ENCODE peak calls at places on chromosomes 3 and 15, in four cellular contexts. One of them, this sample, is unnamed.

GRCh38 chr3:89954135-89954534 is 846.7 kb downstream of the EPHA3 start:
- DNase-seq in fibroblast of the aortic adventitia: no peak
- DNase-seq in MCF 10A: peak
- DNase-seq in WTC11: no peak
- DNase-seq in this sample: no peak

GRCh38 chr3:60854762-60855161 is 396.5 kb downstream of the FHIT start:
- DNase-seq in WTC11: no peak
- DNase-seq in MCF 10A: no peak
- DNase-seq in fibroblast of the aortic adventitia: peak
- DNase-seq in this sample: no peak

GRCh38 chr3:48397767-48398681 is 26.0 kb downstream of the FBXW12 start:
- DNase-seq in WTC11: no peak
- DNase-seq in fibroblast of the aortic adventitia: no peak
- DNase-seq in MCF 10A: no peak
- DNase-seq in this sample: peak

GRCh38 chr15:26615188-26615926 is 157.5 kb downstream of the GABRB3 start:
- DNase-seq in WTC11: no peak
- DNase-seq in MCF 10A: no peak
- DNase-seq in fibroblast of the aortic adventitia: no peak
- DNase-seq in this sample: no peak

GRCh38 chr3:118067439-118067838 is 967.2 kb downstream of the IGSF11 start:
- DNase-seq in WTC11: no peak
- DNase-seq in fibroblast of the aortic adventitia: no peak
- DNase-seq in MCF 10A: no peak
- DNase-seq in this sample: no peak

GRCh38 chr15:70584838-70585706 is 178.3 kb downstream of the UACA start:
- DNase-seq in fibroblast of the aortic adventitia: no peak
- DNase-seq in MCF 10A: no peak
- DNase-seq in WTC11: peak
- DNase-seq in this sample: peak

GRCh38 chr3:148158210-148158609 is 539.5 kb upstream of the AGTR1 start:
- DNase-seq in MCF 10A: peak
- DNase-seq in WTC11: no peak
- DNase-seq in fibroblast of the aortic adventitia: peak
- DNase-seq in this sample: no peak

GRCh38 chr3:170734043-170734736 is 135.8 kb downstream of the RPL22L1 start:
- DNase-seq in WTC11: no peak
- DNase-seq in MCF 10A: no peak
- DNase-seq in fibroblast of the aortic adventitia: no peak
- DNase-seq in this sample: no peak

GRCh38 chr3:30848093-30848779 is 46.2 kb downstream of the GADL1 start:
- DNase-seq in MCF 10A: no peak
- DNase-seq in WTC11: no peak
- DNase-seq in fibroblast of the aortic adventitia: no peak
- DNase-seq in this sample: no peak

GRCh38 chr3:24608701-24609387 is 114.2 kb upstream of the THRB start:
- DNase-seq in MCF 10A: no peak
- DNase-seq in WTC11: no peak
- DNase-seq in fibroblast of the aortic adventitia: peak
- DNase-seq in this sample: no peak

GRCh38 chr3:52693071-52693470 is 7.2 kb downstream of the GNL3 start:
- DNase-seq in MCF 10A: no peak
- DNase-seq in WTC11: no peak
- DNase-seq in fibroblast of the aortic adventitia: no peak
- DNase-seq in this sample: no peak

GRCh38 chr15:42155546-42156265 is 730 bp downstream of the PLA2G4F start:
- DNase-seq in fibroblast of the aortic adventitia: no peak
- DNase-seq in WTC11: no peak
- DNase-seq in MCF 10A: no peak
- DNase-seq in this sample: no peak

GRCh38 chr3:169493512-169494141 is 169.9 kb downstream of the MECOM start:
- DNase-seq in WTC11: no peak
- DNase-seq in fibroblast of the aortic adventitia: no peak
- DNase-seq in MCF 10A: no peak
- DNase-seq in this sample: no peak

GRCh38 chr3:14522768-14523167 is 17.4 kb downstream of the GRIP2 start:
- DNase-seq in WTC11: no peak
- DNase-seq in MCF 10A: no peak
- DNase-seq in fibroblast of the aortic adventitia: no peak
- DNase-seq in this sample: peak

GRCh38 chr3:64176461-64176996 is 48.7 kb downstream of the PRICKLE2 start:
- DNase-seq in WTC11: no peak
- DNase-seq in MCF 10A: no peak
- DNase-seq in fibroblast of the aortic adventitia: peak
- DNase-seq in this sample: no peak

GRCh38 chr3:184344579-184345350 is 7.4 kb downstream of the FAM131A start:
- DNase-seq in fibroblast of the aortic adventitia: no peak
- DNase-seq in WTC11: no peak
- DNase-seq in MCF 10A: no peak
- DNase-seq in this sample: no peak

GRCh38 chr15:85743392-85744045 is 51.2 kb downstream of the KLHL25 start:
- DNase-seq in WTC11: no peak
- DNase-seq in fibroblast of the aortic adventitia: no peak
- DNase-seq in MCF 10A: no peak
- DNase-seq in this sample: no peak

GRCh38 chr3:16516695-16517481 is 3.4 kb upstream of the RFTN1 start:
- DNase-seq in fibroblast of the aortic adventitia: peak
- DNase-seq in MCF 10A: peak
- DNase-seq in WTC11: no peak
- DNase-seq in this sample: no peak

GRCh38 chr3:104437891-104438290 is 928.8 kb upstream of the ALCAM start:
- DNase-seq in fibroblast of the aortic adventitia: peak
- DNase-seq in WTC11: no peak
- DNase-seq in MCF 10A: peak
- DNase-seq in this sample: no peak

GRCh38 chr3:105368575-105369500 is 2.1 kb downstream of the ALCAM start:
- DNase-seq in MCF 10A: peak
- DNase-seq in fibroblast of the aortic adventitia: peak
- DNase-seq in WTC11: peak
- DNase-seq in this sample: peak

GRCh38 chr3:122773856-122774535 is 19.6 kb downstream of the HSPBAP1 start:
- DNase-seq in WTC11: no peak
- DNase-seq in MCF 10A: no peak
- DNase-seq in fibroblast of the aortic adventitia: no peak
- DNase-seq in this sample: no peak

GRCh38 chr3:65545429-65545828 is 493.3 kb downstream of the MAGI1 start:
- DNase-seq in WTC11: no peak
- DNase-seq in MCF 10A: peak
- DNase-seq in fibroblast of the aortic adventitia: peak
- DNase-seq in this sample: no peak

GRCh38 chr15:100901702-100902435 is 17.3 kb upstream of the LRRK1 start:
- DNase-seq in MCF 10A: no peak
- DNase-seq in fibroblast of the aortic adventitia: peak
- DNase-seq in WTC11: no peak
- DNase-seq in this sample: peak

GRCh38 chr3:185420762-185421161 is 57.8 kb downstream of the MAP3K13 start:
- DNase-seq in MCF 10A: peak
- DNase-seq in fibroblast of the aortic adventitia: peak
- DNase-seq in WTC11: no peak
- DNase-seq in this sample: no peak

GRCh38 chr3:177337548-177338331 is 140.5 kb upstream of the TBL1XR1 start:
- DNase-seq in MCF 10A: peak
- DNase-seq in WTC11: no peak
- DNase-seq in fibroblast of the aortic adventitia: peak
- DNase-seq in this sample: no peak

GRCh38 chr15:41499109-41499851 is 5.6 kb downstream of the ITPKA start:
- DNase-seq in WTC11: no peak
- DNase-seq in fibroblast of the aortic adventitia: no peak
- DNase-seq in MCF 10A: no peak
- DNase-seq in this sample: no peak

GRCh38 chr15:31178705-31179104 is 77.2 kb upstream of the TRPM1 start:
- DNase-seq in WTC11: no peak
- DNase-seq in MCF 10A: no peak
- DNase-seq in fibroblast of the aortic adventitia: no peak
- DNase-seq in this sample: no peak